ENCODE peak calls at places on chromosomes 3 and 15, in four cellular contexts. Y is foreskin keratinocyte, S is Peyer's patch, N is uterus. J is an unnamed sample.

GRCh38 chr3:26145769-26146168 is 355.9 kb downstream of the OXSM start:
- DNase-seq in Y (no peak), S (no peak), N (no peak), J (no peak)

GRCh38 chr15:74616996-74617395 is 1.4 kb downstream of the CLK3 start:
- DNase-seq in N (no peak), Y (no peak), S (no peak), J (no peak)

GRCh38 chr3:125154110-125154509 is 58.4 kb downstream of the SLC12A8 start:
- DNase-seq in N (no peak), S (no peak), Y (no peak), J (no peak)

GRCh38 chr3:111338059-111338698 is 203.8 kb upstream of the CD96 start:
- DNase-seq in Y (peak; percentile 81), N (no peak), S (no peak), J (peak; percentile 18)

GRCh38 chr15:56763496-56763895 is 30.2 kb upstream of the ZNF280D start:
- DNase-seq in N (no peak), Y (no peak), S (no peak), J (no peak)

GRCh38 chr3:37221407-37221806 is 47.0 kb upstream of the LRRFIP2 start:
- DNase-seq in N (no peak), Y (peak; percentile 99), S (no peak), J (no peak)

GRCh38 chr15:84832446-84833040 is 15.4 kb downstream of the ALPK3 start:
- DNase-seq in S (no peak), Y (no peak), N (no peak), J (no peak)

GRCh38 chr3:27532931-27533607 is 48.9 kb upstream of the SLC4A7 start:
- DNase-seq in N (no peak), S (no peak), Y (peak; percentile 87), J (no peak)

GRCh38 chr15:28901987-28902745 is 16.4 kb downstream of the APBA2 start:
- DNase-seq in N (no peak), S (no peak), Y (no peak), J (no peak)

GRCh38 chr3:39166134-39166710 is 12.8 kb upstream of the CSRNP1 start:
- DNase-seq in Y (peak; percentile 95), N (no peak), S (no peak), J (no peak)

GRCh38 chr3:21502631-21503030 is 248.4 kb downstream of the ZNF385D start:
- DNase-seq in S (no peak), Y (no peak), N (no peak), J (no peak)

GRCh38 chr3:21506061-21506460 is 244.9 kb downstream of the ZNF385D start:
- DNase-seq in N (no peak), S (no peak), Y (no peak), J (no peak)

GRCh38 chr3:21500834-21501233 is 250.2 kb downstream of the ZNF385D start:
- DNase-seq in S (no peak), Y (no peak), N (no peak), J (no peak)
- H3K27ac ChIP-seq in S (no peak overlapping the region), Y (no peak overlapping the region), N (no peak overlapping the region), J (no peak overlapping the region)

GRCh38 chr3:197423376-197423775 is 125.0 kb upstream of the DLG1 start:
- DNase-seq in Y (no peak), N (no peak), S (no peak), J (no peak)
- H3K4me1 ChIP-seq in Y (peaks cover 3% of the 10 kb centered on the region), N (no peaks in the 10 kb centered on the region), S (no peaks in the 10 kb centered on the region), J (peaks cover 7% of the 10 kb centered on the region)

DNA sequence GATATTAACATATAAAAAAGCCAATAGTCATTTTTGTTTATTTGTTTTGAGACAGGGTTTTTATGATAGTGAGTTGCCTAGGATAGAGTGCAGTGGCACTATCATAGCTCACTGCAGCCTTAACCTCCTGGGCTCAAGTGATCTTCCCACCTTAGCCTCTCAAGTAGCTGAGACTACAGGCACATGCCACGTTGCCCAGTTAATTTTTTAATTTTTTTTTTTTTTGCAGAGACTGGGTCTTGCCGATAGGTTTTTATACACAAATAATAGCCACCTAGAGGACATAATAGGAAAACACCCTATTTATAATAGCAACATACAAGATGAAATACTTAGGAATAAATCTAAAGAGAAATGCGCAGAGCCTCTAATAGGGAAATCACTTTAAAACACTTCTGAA is 13.3 kb downstream of the EIF3J start:
- DNase-seq in N (no peak), Y (no peak), S (no peak), J (no peak)
- TF ChIP-seq CTCF in N (peak; percentile 17), Y (peak; percentile 55), S (peak; percentile 4), J (peak; percentile 60)

DNA sequence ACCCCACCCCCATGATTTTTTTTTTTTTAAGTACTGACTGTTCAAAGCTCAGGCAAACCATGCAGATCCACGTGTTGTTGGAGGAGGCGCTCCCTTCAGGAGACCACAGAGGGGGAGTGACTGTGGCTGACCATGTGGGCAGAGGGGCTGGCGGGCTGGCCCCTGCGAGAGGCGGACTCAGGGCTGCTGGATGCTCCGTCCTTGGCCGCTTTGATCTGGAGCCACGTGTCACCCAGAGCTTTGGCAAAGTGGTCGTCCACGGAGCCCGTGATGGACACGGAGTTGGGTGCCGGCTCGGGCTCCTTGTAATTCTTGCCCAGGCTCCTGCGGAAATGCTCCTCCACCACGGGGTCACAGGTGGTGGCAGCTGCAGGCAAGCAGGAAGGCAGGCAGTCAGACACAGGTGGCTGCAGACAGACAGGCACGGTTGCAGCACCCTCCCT is 85.2 kb downstream of the VGLL4 start:
- DNase-seq in S (no peak), Y (no peak), N (no peak), J (no peak)
- H3K27ac ChIP-seq in S (no peak overlapping the region), Y (no peak overlapping the region), N (peak overlapping the region; percentile 88), J (no peak overlapping the region)

DNA sequence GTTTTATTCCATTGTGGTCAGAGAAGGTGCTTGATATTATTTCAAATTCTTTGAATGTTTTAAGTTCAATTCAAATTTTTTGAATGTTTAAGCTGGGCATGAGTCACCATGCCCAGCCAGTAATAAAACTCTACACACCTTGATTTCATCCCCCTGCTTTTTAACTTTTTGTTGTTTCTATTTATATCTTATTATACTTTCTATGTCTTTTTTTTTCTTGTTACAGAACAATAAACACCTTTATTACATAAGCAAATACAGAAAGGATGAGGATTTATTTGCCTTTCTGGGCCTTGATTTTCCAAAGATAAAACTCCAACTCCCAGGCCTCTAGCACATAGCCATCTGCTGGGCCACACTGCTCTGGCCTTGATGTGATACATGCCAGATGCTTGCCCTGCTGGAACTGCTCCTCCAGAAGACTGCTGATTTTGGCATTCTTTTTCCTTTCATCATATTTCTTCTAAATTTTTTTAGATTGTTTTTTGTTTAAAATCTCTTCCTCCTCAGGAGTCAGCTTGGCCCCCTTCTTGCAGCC is 14.0 kb downstream of the DNAH12 start:
- DNase-seq in N (no peak), Y (no peak), S (no peak), J (no peak)
- H3K4me1 ChIP-seq in N (no peaks in the 10 kb centered on the region), Y (peaks cover 9% of the 10 kb centered on the region), S (no peaks in the 10 kb centered on the region), J (no peaks in the 10 kb centered on the region)

GRCh38 chr3:8705575-8705974 is 28.0 kb upstream of the CAV3 start:
- DNase-seq in Y (no peak), N (no peak), S (no peak), J (no peak)

DNA sequence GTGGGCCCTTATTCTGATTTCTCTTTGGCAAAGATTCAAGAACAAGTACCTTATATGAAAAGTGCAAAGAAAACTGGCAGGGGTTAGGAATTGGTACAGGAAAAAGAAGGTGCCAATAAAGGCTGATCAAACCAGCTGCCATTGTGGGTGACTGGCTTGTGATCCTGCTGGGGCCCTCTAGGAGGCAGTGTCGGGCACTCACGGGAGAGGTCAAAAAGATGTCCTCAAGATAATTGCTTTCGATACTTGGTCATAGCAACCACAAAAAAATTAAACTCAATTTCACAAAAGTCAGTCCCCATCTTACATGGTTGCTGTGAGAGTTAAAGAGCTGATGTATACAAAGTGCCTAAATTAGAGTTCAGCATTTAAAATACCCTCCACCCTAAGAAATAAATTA is 31.0 kb upstream of the CAV3 start:
- DNase-seq in N (no peak), S (no peak), Y (no peak), J (no peak)
- TF ChIP-seq CTCF in N (no peak), S (no peak), Y (peak; percentile 46), J (no peak)

DNA sequence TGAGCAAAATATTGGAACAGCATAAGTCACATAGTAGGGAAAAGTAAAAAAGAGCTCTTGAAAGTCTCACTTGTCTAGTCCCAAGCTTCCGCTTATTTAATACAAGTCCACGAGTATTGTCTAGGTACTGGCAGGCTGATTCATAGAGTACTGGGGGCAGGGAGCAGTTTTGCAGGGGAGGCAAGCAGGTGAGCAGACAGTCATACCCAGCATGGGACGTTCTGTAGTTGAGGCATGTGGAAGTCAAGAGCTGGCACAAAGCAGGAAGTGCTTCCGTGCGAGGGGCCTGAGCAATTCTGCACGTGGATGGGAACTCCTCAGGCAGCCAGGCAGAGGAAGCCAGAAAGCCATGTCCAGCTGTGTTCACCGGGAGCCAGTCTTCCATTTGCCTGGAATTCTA is 287.6 kb downstream of the EPHB1 start:
- DNase-seq in N (no peak), S (no peak), Y (no peak), J (no peak)
- H3K27ac ChIP-seq in N (no peak overlapping the region), S (no peak overlapping the region), Y (no peak overlapping the region), J (no peak overlapping the region)

GRCh38 chr3:49424816-49425215 is 2.5 kb upstream of the AMT start:
- DNase-seq in Y (no peak), S (no peak), N (no peak), J (no peak)
- H3K4me1 ChIP-seq in Y (peaks cover 5% of the 10 kb centered on the region), S (no peaks in the 10 kb centered on the region), N (no peaks in the 10 kb centered on the region), J (peaks cover 11% of the 10 kb centered on the region)

DNA sequence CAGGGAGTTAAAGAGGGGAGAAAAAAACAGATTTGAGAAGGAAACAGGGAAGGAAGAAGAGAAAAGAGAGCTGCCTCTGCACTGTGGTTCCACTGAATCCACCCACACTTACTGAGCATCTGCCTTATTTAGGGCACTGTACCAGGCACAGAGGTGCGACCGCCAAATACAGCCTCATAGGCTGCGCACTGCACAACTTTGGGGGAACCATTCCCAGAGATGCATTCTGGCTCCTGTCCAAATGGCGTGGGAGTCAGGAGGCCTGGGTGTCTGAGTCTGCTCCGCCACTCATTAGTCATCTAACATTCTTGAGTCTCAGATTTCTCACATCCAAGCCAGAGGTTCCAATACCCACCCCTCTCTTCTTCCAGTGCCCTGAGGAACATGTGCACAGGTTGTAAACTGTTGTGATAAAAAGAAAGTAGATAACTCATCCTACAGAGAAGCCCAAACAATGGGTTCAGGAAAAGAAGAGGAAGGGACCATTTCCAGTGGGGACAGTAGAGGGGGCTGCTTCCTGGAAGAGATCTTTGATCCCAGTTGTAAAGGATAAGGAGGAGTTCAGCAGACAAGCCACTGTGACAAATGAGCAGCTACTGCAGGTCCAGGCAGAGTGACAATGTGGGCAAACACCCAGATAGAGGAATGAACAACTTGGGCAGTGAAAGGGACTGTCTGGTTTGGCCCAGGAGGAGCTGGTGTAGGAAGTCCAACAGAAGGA is 254.6 kb downstream of the UACA start:
- DNase-seq in S (no peak), N (no peak), Y (peak; percentile 88), J (no peak)
- TF ChIP-seq CTCF in S (no peak), N (no peak), Y (peak; percentile 31), J (no peak)